ENCODE peak calls at places on chromosome 21, in eight cellular contexts. X, F, L, T, Z, J, D and M are unnamed samples.

GRCh38 chr21:44313451-44313850 is 13.6 kb downstream of the PFKL start:
- DNase-seq in T (no peak), D (no peak), F (no peak), X (no peak), J (no peak), L (no peak), Z (no peak), M (no peak)

GRCh38 chr21:43864806-43865470 is at the start of gene AGPAT3:
- DNase-seq in L (peak; percentile 35), X (no peak), F (no peak), Z (no peak), T (no peak), D (peak; percentile 23), J (peak; percentile 21), M (peak; percentile 54)

GRCh38 chr21:14864211-14865021 is 200.4 kb downstream of the NRIP1 start:
- DNase-seq in F (peak; percentile 79), T (no peak), X (peak; percentile 79), Z (peak; percentile 88), L (no peak), J (peak; percentile 77), D (no peak), M (peak; percentile 88)

GRCh38 chr21:21897275-21897883 is 899.2 kb downstream of the NCAM2 start:
- DNase-seq in F (no peak), L (no peak), J (no peak), Z (no peak), D (no peak), T (no peak), X (peak; percentile 17), M (no peak)

GRCh38 chr21:41816583-41817165 is 49.8 kb upstream of the RIPK4 start:
- DNase-seq in L (peak; percentile 50), Z (peak; percentile 66), X (peak; percentile 50), F (peak; percentile 64), D (peak; percentile 40), T (peak; percentile 7), J (peak; percentile 61), M (peak; percentile 61)

GRCh38 chr21:31911138-31911907 is 38.5 kb downstream of the HUNK start:
- DNase-seq in X (no peak), F (no peak), L (no peak), J (no peak), Z (no peak), D (no peak), T (peak; percentile 88), M (no peak)

GRCh38 chr21:42593815-42594157 is 59.6 kb upstream of the PDE9A start:
- DNase-seq in Z (peak; percentile 94), L (no peak), T (no peak), J (no peak), D (no peak), X (no peak), F (no peak), M (peak; percentile 92)

GRCh38 chr21:44613386-44614155 is 1.7 kb downstream of the KRTAP10-8 start:
- DNase-seq in L (no peak), X (no peak), J (no peak), Z (no peak), D (no peak), F (no peak), T (no peak), M (no peak)

GRCh38 chr21:44996983-44997936 is 57.4 kb downstream of the SLX9 start:
- DNase-seq in F (no peak), D (no peak), X (no peak), Z (no peak), J (no peak), T (no peak), L (no peak), M (no peak)

GRCh38 chr21:23374155-23374554 is 2233.1 kb downstream of the MRPL39 start:
- DNase-seq in J (no peak), D (no peak), Z (no peak), T (no peak), X (no peak), L (no peak), F (no peak), M (no peak)

GRCh38 chr21:34692458-34693020 is 23.7 kb downstream of the CLIC6 start:
- DNase-seq in Z (no peak), D (no peak), T (no peak), F (no peak), J (no peak), L (no peak), X (no peak), M (peak; percentile 1)

GRCh38 chr21:42845296-42845965 is 33.9 kb downstream of the WDR4 start:
- DNase-seq in F (no peak), J (peak; percentile 22), L (no peak), D (no peak), X (peak; percentile 46), T (no peak), Z (peak; percentile 82), M (peak; percentile 76)

GRCh38 chr21:31387560-31388186 is 43.6 kb upstream of the TIAM1 start:
- DNase-seq in Z (no peak), X (no peak), F (no peak), L (no peak), D (no peak), T (no peak), J (no peak), M (no peak)

GRCh38 chr21:45542242-45542666 is at the start of gene SLC19A1:
- DNase-seq in T (no peak), J (peak; percentile 63), L (peak; percentile 65), X (no peak), Z (peak; percentile 80), F (peak; percentile 60), D (peak; percentile 61), M (peak; percentile 79)

GRCh38 chr21:46190491-46191131 is 6.4 kb upstream of the SPATC1L start:
- DNase-seq in D (no peak), J (no peak), T (no peak), F (peak; percentile 13), X (no peak), L (no peak), Z (no peak), M (no peak)

GRCh38 chr21:28516996-28517592 is 475.6 kb downstream of the LTN1 start:
- DNase-seq in D (peak; percentile 31), X (peak; percentile 55), F (peak; percentile 66), L (peak; percentile 45), Z (peak; percentile 77), J (peak; percentile 43), T (no peak), M (peak; percentile 75)

GRCh38 chr21:15686506-15686905 is 43.3 kb upstream of the USP25 start:
- DNase-seq in X (no peak), D (no peak), Z (no peak), L (no peak), T (no peak), J (no peak), F (no peak), M (no peak)

GRCh38 chr21:42350899-42351543 is at the start of gene TFF2:
- DNase-seq in J (no peak), T (no peak), X (no peak), L (no peak), Z (peak; percentile 36), D (no peak), F (no peak), M (no peak)

GRCh38 chr21:32360401-32360981 is 32.3 kb downstream of the URB1 start:
- DNase-seq in L (no peak), D (no peak), F (no peak), J (no peak), Z (peak; percentile 13), X (no peak), T (no peak), M (no peak)